ENCODE peak calls at places on chromosome 18, in nine cellular contexts. Y is CD8-positive, alpha-beta memory T cell; Q is brain microvascular endothelial cell; F is GM12878; C is GM06990; Z is tibial artery; G is stomach; D is heart right ventricle; X is psoas muscle. K is an unnamed sample.

GRCh38 chr18:76529433-76529811 is 34.4 kb upstream of the ZNF516 start:
- DNase-seq in G (no peak), X (no peak), D (no peak), Q (no peak), Z (no peak), Y (no peak), F (no peak), C (no peak), K (no peak)

GRCh38 chr18:36536426-36536825 is 238.9 kb downstream of the FHOD3 start:
- DNase-seq in F (no peak), G (no peak), D (no peak), Z (no peak), Y (no peak), C (no peak), Q (no peak), X (no peak), K (no peak)

GRCh38 chr18:45980229-45980628 is 13.1 kb upstream of the EPG5 start:
- DNase-seq in G (no peak), D (no peak), Y (no peak), X (no peak), Q (no peak), C (no peak), F (no peak), Z (no peak), K (no peak)

GRCh38 chr18:77068321-77068841 is 64.2 kb downstream of the MBP start:
- DNase-seq in C (peak; percentile 55), D (no peak), Z (no peak), Y (no peak), F (peak; percentile 39), G (no peak), Q (no peak), X (no peak), K (no peak)

GRCh38 chr18:28176933-28177827 is at the start of gene CDH2:
- DNase-seq in X (peak; percentile 51), Z (no peak), C (no peak), D (peak; percentile 65), Y (no peak), F (no peak), Q (peak; percentile 85), G (peak; percentile 51), K (peak; percentile 69)

GRCh38 chr18:78477840-78478239 is 501.8 kb upstream of the SALL3 start:
- DNase-seq in C (no peak), Z (no peak), F (no peak), G (no peak), D (no peak), X (no peak), Y (no peak), Q (no peak), K (no peak)

GRCh38 chr18:43486462-43486861 is 209.2 kb upstream of the SYT4 start:
- DNase-seq in C (no peak), D (no peak), Z (no peak), Y (no peak), X (no peak), Q (no peak), F (no peak), G (peak; percentile 37), K (no peak)

GRCh38 chr18:25169701-25170100 is 182.3 kb downstream of the ZNF521 start:
- DNase-seq in X (no peak), G (no peak), Y (no peak), D (no peak), Q (no peak), Z (no peak), F (no peak), C (no peak), K (no peak)

GRCh38 chr18:74064510-74064909 is 83.1 kb downstream of the FBXO15 start:
- DNase-seq in F (no peak), D (no peak), Z (no peak), Q (no peak), C (no peak), G (no peak), Y (no peak), X (no peak), K (no peak)

GRCh38 chr18:56459451-56459777 is 179.0 kb downstream of the TXNL1 start:
- DNase-seq in Q (no peak), X (no peak), Y (no peak), F (no peak), D (peak; percentile 49), C (no peak), G (no peak), Z (no peak), K (no peak)

GRCh38 chr18:77676901-77677300 is 427.3 kb downstream of the GALR1 start:
- DNase-seq in X (no peak), F (no peak), Q (no peak), G (no peak), D (no peak), Z (no peak), Y (no peak), C (no peak), K (no peak)

DNA sequence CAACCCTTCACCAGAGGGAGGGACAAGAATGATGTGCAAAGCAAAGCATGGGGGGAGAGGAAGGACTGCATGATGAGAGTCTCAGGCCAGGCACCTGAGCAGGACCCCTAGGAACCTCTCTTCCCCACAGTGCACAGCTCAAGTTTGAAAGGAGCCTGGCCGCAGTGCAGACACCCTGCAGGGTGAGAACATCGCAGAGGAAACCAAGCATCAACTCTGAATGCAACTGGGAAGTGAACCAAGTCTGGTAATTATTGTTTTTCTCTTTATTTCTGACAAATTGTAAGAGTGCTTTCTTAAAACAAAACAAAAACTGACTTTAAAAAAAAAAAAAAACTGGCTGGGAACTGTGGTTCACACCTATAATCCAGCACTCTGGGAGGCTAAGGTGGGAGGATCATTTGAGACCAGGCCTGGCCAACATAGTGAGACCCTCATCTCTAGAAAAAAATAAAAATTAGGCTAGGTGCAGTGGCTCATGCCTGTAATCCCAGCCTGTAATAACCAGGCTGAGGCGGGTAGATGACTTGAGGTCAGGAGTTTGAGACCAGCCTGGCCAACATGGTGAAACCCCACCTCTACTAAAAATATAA is 15.3 kb downstream of the NPC1 start:
- DNase-seq in D (no peak), F (no peak), G (no peak), Y (peak; percentile 14), Z (no peak), Q (no peak), X (no peak), C (no peak), K (no peak)
- H3K36me3 ChIP-seq in D (no peaks in the 10 kb centered on the region), F (peaks cover 5% of the 10 kb centered on the region), G (peaks cover 85% of the 10 kb centered on the region), Y (peaks cover 39% of the 10 kb centered on the region), Z (peaks cover 48% of the 10 kb centered on the region), Q (peaks cover 38% of the 10 kb centered on the region), X (peaks cover 80% of the 10 kb centered on the region), C (peaks cover 5% of the 10 kb centered on the region), K (no peaks in the 10 kb centered on the region)

GRCh38 chr18:3265564-3266033 is 3.7 kb downstream of the MYL12B start:
- DNase-seq in Y (no peak), Z (no peak), X (no peak), C (no peak), G (no peak), D (no peak), Q (no peak), F (no peak), K (no peak)
- H3K4me3 ChIP-seq in Y (peak overlapping the region; percentile 23), Z (no peak overlapping the region), X (peak overlapping the region; percentile 91), C (no peak overlapping the region), G (no peak overlapping the region), D (no peak overlapping the region), Q (no peak overlapping the region), F (peak overlapping the region; percentile 45), K (no peak overlapping the region)

GRCh38 chr18:13018379-13018778 is 27.2 kb downstream of the CEP192 start:
- DNase-seq in D (no peak), G (no peak), Z (no peak), F (no peak), Y (no peak), C (no peak), Q (no peak), X (no peak), K (no peak)

GRCh38 chr18:13025233-13025632 is 34.1 kb downstream of the CEP192 start:
- DNase-seq in Z (no peak), Q (no peak), C (no peak), X (no peak), F (no peak), D (no peak), G (no peak), Y (no peak), K (no peak)

GRCh38 chr18:13019301-13019700 is 28.1 kb downstream of the CEP192 start:
- DNase-seq in X (no peak), D (no peak), G (no peak), Z (no peak), Q (no peak), C (peak; percentile 40), Y (no peak), F (peak; percentile 17), K (no peak)

GRCh38 chr18:13026583-13027270 is 35.6 kb downstream of the CEP192 start:
- DNase-seq in G (no peak), Z (no peak), Y (no peak), X (no peak), Q (peak; percentile 28), C (no peak), D (no peak), F (no peak), K (no peak)

DNA sequence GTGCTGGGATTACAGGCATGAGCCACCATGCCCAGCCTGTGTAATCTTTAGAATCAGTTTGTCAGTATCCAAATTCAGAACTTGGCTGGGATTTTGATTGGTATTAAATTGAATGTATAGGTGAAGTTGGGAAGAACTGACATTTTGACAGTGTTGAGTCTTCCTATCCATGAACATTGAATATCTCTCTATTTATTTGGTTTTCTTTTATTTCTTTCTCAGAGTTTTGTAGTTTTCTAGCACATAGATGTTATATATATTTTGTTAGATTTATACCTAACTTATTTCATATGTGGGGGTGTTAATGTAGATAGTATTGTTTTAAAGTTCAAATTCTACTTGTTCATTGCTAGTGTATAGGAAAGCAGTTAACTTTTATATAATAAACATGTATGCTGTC is 31.5 kb downstream of the CEP192 start:
- DNase-seq in Z (no peak), C (no peak), X (no peak), F (no peak), G (no peak), D (no peak), Q (no peak), Y (no peak), K (no peak)
- H3K36me3 ChIP-seq in Z (peaks cover 51% of the 10 kb centered on the region), C (peaks cover 3% of the 10 kb centered on the region), X (peaks cover 64% of the 10 kb centered on the region), F (peaks cover 2% of the 10 kb centered on the region), G (peaks cover 63% of the 10 kb centered on the region), D (no peaks in the 10 kb centered on the region), Q (peaks cover 5% of the 10 kb centered on the region), Y (peaks cover 21% of the 10 kb centered on the region), K (peaks cover 2% of the 10 kb centered on the region)

GRCh38 chr18:6929370-6930102 is 188.1 kb downstream of the LAMA1 start:
- DNase-seq in F (no peak), Z (no peak), D (no peak), Q (no peak), Y (no peak), G (no peak), X (no peak), C (no peak), K (no peak)
- H3K4me3 ChIP-seq in F (no peak overlapping the region), Z (no peak overlapping the region), D (no peak overlapping the region), Q (no peak overlapping the region), Y (no peak overlapping the region), G (no peak overlapping the region), X (no peak overlapping the region), C (no peak overlapping the region), K (no peak overlapping the region)

DNA sequence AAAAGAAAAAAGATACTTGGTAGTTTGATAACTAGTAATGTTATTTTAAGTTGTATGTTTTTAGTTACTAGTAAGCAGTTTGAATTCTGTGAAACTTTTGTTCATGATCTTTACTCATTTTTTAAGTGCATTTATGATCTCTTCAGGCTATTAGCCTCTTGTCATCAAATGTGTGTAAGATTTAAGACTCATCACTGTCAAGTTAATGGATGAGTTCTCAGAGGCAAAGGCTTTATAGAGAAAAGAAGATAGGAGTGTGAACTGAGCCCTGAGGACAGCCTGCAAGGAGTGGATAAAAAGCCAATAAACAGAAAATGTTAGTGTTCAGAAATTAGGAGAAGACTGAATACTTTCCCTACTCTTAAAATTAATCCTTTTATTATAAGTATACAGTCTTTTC is 13.5 kb downstream of the NDUFV2 start:
- DNase-seq in G (no peak), Q (no peak), X (no peak), C (no peak), Z (no peak), F (no peak), D (no peak), Y (no peak), K (no peak)
- H3K36me3 ChIP-seq in G (peaks cover 14% of the 10 kb centered on the region), Q (peaks cover 6% of the 10 kb centered on the region), X (peaks cover 13% of the 10 kb centered on the region), C (no peaks in the 10 kb centered on the region), Z (peaks cover 9% of the 10 kb centered on the region), F (no peaks in the 10 kb centered on the region), D (no peaks in the 10 kb centered on the region), Y (no peaks in the 10 kb centered on the region), K (no peaks in the 10 kb centered on the region)

K was measured in kidney epithelial cell.